ENCODE peak calls at places on chromosomes 2 and 18, in eight cellular contexts. One of them, this sample, is unnamed.

GRCh38 chr2:26768759-26769500 is 4.8 kb downstream of the SLC35F6 start:
- DNase-seq in astrocyte: peak; percentile 25
- DNase-seq in uterus: peak; percentile 57
- DNase-seq in progenitor cell of endocrine pancreas: no peak
- DNase-seq in K562: peak; percentile 95
- DNase-seq in NB4: peak; percentile 97
- DNase-seq in MCF 10A: peak; percentile 91
- DNase-seq in testis: peak; percentile 74
- DNase-seq in this sample: no peak

GRCh38 chr2:175363719-175364118 is 182.2 kb upstream of the ATP5MC3 start:
- DNase-seq in NB4: no peak
- DNase-seq in testis: peak; percentile 15
- DNase-seq in astrocyte: no peak
- DNase-seq in K562: no peak
- DNase-seq in MCF 10A: no peak
- DNase-seq in uterus: no peak
- DNase-seq in progenitor cell of endocrine pancreas: no peak
- DNase-seq in this sample: no peak

GRCh38 chr2:111122631-111123421 is 2.1 kb downstream of the BCL2L11 start:
- DNase-seq in K562: peak; percentile 66
- DNase-seq in testis: peak; percentile 87
- DNase-seq in uterus: peak; percentile 80
- DNase-seq in MCF 10A: peak; percentile 84
- DNase-seq in astrocyte: peak; percentile 78
- DNase-seq in NB4: peak; percentile 85
- DNase-seq in progenitor cell of endocrine pancreas: peak; percentile 57
- DNase-seq in this sample: peak; percentile 46

GRCh38 chr2:30301551-30301950 is 70.2 kb downstream of the LBH start:
- DNase-seq in testis: no peak
- DNase-seq in progenitor cell of endocrine pancreas: no peak
- DNase-seq in NB4: no peak
- DNase-seq in astrocyte: no peak
- DNase-seq in K562: no peak
- DNase-seq in MCF 10A: no peak
- DNase-seq in uterus: no peak
- DNase-seq in this sample: no peak

GRCh38 chr2:241273552-241273988 is 41.9 kb downstream of the HDLBP start:
- DNase-seq in NB4: peak; percentile 24
- DNase-seq in astrocyte: no peak
- DNase-seq in MCF 10A: no peak
- DNase-seq in testis: no peak
- DNase-seq in progenitor cell of endocrine pancreas: no peak
- DNase-seq in uterus: no peak
- DNase-seq in K562: no peak
- DNase-seq in this sample: no peak

GRCh38 chr2:201996006-201996405 is 37.6 kb upstream of the FZD7 start:
- DNase-seq in MCF 10A: no peak
- DNase-seq in K562: no peak
- DNase-seq in progenitor cell of endocrine pancreas: peak; percentile 19
- DNase-seq in astrocyte: no peak
- DNase-seq in testis: no peak
- DNase-seq in NB4: no peak
- DNase-seq in uterus: no peak
- DNase-seq in this sample: no peak

GRCh38 chr2:11777066-11777782 is 30.8 kb downstream of the LPIN1 start:
- DNase-seq in K562: no peak
- DNase-seq in MCF 10A: no peak
- DNase-seq in uterus: no peak
- DNase-seq in testis: no peak
- DNase-seq in progenitor cell of endocrine pancreas: no peak
- DNase-seq in astrocyte: no peak
- DNase-seq in NB4: peak; percentile 92
- DNase-seq in this sample: no peak

GRCh38 chr18:46035701-46036680 is 36.1 kb downstream of the PSTPIP2 start:
- DNase-seq in MCF 10A: no peak
- DNase-seq in K562: no peak
- DNase-seq in uterus: no peak
- DNase-seq in testis: no peak
- DNase-seq in NB4: no peak
- DNase-seq in progenitor cell of endocrine pancreas: no peak
- DNase-seq in astrocyte: peak; percentile 76
- DNase-seq in this sample: no peak

GRCh38 chr2:68537872-68538271 is 70.5 kb downstream of the APLF start:
- DNase-seq in K562: no peak
- DNase-seq in MCF 10A: no peak
- DNase-seq in astrocyte: no peak
- DNase-seq in progenitor cell of endocrine pancreas: no peak
- DNase-seq in NB4: peak; percentile 78
- DNase-seq in testis: no peak
- DNase-seq in uterus: no peak
- DNase-seq in this sample: no peak

DNA sequence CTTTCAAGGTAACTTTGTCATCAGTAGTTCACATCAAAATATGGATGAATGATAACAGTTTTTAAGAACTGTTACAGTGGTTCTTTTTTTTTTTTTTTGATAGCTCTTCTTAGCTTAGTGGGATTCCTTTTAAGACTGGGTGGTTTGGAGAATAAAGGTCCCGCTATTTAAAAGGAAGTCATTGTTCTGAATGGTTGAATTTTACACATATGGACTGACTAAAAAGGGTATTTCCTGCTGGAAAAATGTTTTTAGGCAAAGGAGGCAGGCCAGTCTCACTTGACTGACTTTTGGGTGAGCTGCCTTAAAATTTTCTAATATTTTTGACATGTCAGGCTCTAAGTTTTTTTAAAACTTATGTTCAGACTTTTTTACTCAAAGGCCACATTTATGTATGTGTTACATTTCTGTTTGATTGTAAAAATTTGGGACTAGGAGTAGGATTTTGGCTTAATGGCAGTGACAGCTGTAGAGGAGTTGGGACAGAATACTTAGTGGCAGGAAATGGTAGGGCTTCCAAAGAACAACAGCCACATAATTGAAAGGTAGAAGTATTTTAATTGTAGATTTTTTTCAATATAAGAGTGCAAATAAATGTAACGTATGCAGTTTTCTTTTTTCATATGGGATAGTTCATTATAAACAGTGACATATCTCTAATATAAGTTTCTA is 13.7 kb downstream of the VAPA start:
- DNase-seq in progenitor cell of endocrine pancreas: no peak
- DNase-seq in testis: no peak
- DNase-seq in astrocyte: no peak
- DNase-seq in K562: no peak
- DNase-seq in uterus: no peak
- DNase-seq in NB4: no peak
- DNase-seq in MCF 10A: no peak
- DNase-seq in this sample: no peak
- TF ChIP-seq CTCF in progenitor cell of endocrine pancreas: no peak
- TF ChIP-seq CTCF in testis: no peak
- TF ChIP-seq CTCF in astrocyte: no peak
- TF ChIP-seq CTCF in K562: no peak
- TF ChIP-seq CTCF in uterus: no peak
- TF ChIP-seq CTCF in NB4: no peak
- TF ChIP-seq CTCF in MCF 10A: no peak
- TF ChIP-seq CTCF in this sample: no peak

GRCh38 chr18:49573835-49574234 is 12.0 kb downstream of the LIPG start:
- DNase-seq in testis: no peak
- DNase-seq in NB4: no peak
- DNase-seq in uterus: no peak
- DNase-seq in K562: no peak
- DNase-seq in progenitor cell of endocrine pancreas: no peak
- DNase-seq in astrocyte: no peak
- DNase-seq in MCF 10A: no peak
- DNase-seq in this sample: no peak

GRCh38 chr18:49570836-49571235 is 9.0 kb downstream of the LIPG start:
- DNase-seq in testis: no peak
- DNase-seq in uterus: no peak
- DNase-seq in MCF 10A: no peak
- DNase-seq in NB4: no peak
- DNase-seq in progenitor cell of endocrine pancreas: no peak
- DNase-seq in astrocyte: no peak
- DNase-seq in K562: no peak
- DNase-seq in this sample: no peak

GRCh38 chr18:49569701-49570100 is 7.8 kb downstream of the LIPG start:
- DNase-seq in testis: no peak
- DNase-seq in K562: no peak
- DNase-seq in progenitor cell of endocrine pancreas: no peak
- DNase-seq in uterus: no peak
- DNase-seq in NB4: no peak
- DNase-seq in astrocyte: no peak
- DNase-seq in MCF 10A: peak; percentile 65
- DNase-seq in this sample: no peak

GRCh38 chr18:49566985-49567384 is 5.1 kb downstream of the LIPG start:
- DNase-seq in testis: no peak
- DNase-seq in NB4: no peak
- DNase-seq in K562: no peak
- DNase-seq in MCF 10A: no peak
- DNase-seq in progenitor cell of endocrine pancreas: no peak
- DNase-seq in uterus: no peak
- DNase-seq in astrocyte: no peak
- DNase-seq in this sample: no peak

DNA sequence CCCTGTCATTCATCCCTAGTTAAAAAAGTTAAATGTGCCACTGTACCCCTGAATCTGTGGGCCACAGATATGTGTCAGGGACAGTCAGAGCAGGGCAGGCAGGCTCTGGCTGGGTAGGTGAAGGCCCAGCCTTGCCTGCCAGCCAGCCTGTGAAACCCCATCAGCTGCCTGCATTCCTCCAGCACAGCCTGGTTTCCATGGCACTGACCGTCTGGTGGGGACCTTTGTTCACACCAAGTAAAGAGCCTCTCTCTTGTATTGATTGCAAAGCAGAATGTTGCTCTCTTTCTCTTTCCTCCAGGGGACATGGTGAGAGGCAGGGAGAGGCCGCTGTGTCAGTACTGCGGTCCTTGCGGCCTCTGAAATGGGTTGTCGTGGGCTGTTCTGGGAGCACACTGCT is 11.1 kb downstream of the LIPG start:
- DNase-seq in NB4: no peak
- DNase-seq in uterus: no peak
- DNase-seq in progenitor cell of endocrine pancreas: peak; percentile 58
- DNase-seq in MCF 10A: no peak
- DNase-seq in astrocyte: no peak
- DNase-seq in K562: no peak
- DNase-seq in testis: no peak
- DNase-seq in this sample: no peak
- TF ChIP-seq CTCF in NB4: no peak
- TF ChIP-seq CTCF in uterus: no peak
- TF ChIP-seq CTCF in progenitor cell of endocrine pancreas: peak; percentile 16
- TF ChIP-seq CTCF in MCF 10A: no peak
- TF ChIP-seq CTCF in astrocyte: no peak
- TF ChIP-seq CTCF in K562: no peak
- TF ChIP-seq CTCF in testis: no peak
- TF ChIP-seq CTCF in this sample: no peak

GRCh38 chr2:103161456-103162289 is 399.8 kb downstream of the TMEM182 start:
- DNase-seq in K562: peak; percentile 58
- DNase-seq in testis: peak; percentile 62
- DNase-seq in NB4: peak; percentile 54
- DNase-seq in astrocyte: peak; percentile 39
- DNase-seq in MCF 10A: peak; percentile 70
- DNase-seq in progenitor cell of endocrine pancreas: no peak
- DNase-seq in uterus: no peak
- DNase-seq in this sample: no peak
- TF ChIP-seq CTCF in K562: peak; percentile 49
- TF ChIP-seq CTCF in testis: peak; percentile 38
- TF ChIP-seq CTCF in NB4: peak; percentile 80
- TF ChIP-seq CTCF in astrocyte: peak; percentile 94
- TF ChIP-seq CTCF in MCF 10A: peak; percentile 93
- TF ChIP-seq CTCF in progenitor cell of endocrine pancreas: peak; percentile 93
- TF ChIP-seq CTCF in uterus: peak; percentile 16
- TF ChIP-seq CTCF in this sample: peak; percentile 78

DNA sequence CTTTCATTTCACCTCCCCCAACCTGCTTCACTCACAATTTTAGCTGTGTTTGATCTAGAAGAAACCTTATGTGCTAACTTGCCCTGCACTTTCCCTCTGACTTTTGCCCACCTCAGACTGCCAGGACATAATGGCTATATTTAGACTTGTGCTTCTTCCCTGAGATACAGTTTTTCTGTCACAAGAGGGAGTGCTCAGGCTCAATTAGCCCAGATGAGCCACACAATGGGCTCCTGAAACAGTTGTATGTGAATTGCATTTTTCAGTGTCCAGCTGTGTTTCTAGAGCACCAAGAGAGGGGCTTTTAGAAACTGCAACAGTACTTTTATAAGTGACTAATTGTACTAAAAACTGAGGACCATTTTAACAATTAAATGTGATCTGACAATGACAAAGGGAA is 109.6 kb downstream of the FSHR start:
- DNase-seq in astrocyte: no peak
- DNase-seq in K562: no peak
- DNase-seq in progenitor cell of endocrine pancreas: no peak
- DNase-seq in MCF 10A: peak; percentile 10
- DNase-seq in testis: peak; percentile 18
- DNase-seq in uterus: no peak
- DNase-seq in NB4: peak; percentile 10
- DNase-seq in this sample: no peak
- TF ChIP-seq CTCF in astrocyte: no peak
- TF ChIP-seq CTCF in K562: no peak
- TF ChIP-seq CTCF in progenitor cell of endocrine pancreas: peak; percentile 48
- TF ChIP-seq CTCF in MCF 10A: no peak
- TF ChIP-seq CTCF in testis: no peak
- TF ChIP-seq CTCF in uterus: no peak
- TF ChIP-seq CTCF in NB4: peak; percentile 19
- TF ChIP-seq CTCF in this sample: no peak

DNA sequence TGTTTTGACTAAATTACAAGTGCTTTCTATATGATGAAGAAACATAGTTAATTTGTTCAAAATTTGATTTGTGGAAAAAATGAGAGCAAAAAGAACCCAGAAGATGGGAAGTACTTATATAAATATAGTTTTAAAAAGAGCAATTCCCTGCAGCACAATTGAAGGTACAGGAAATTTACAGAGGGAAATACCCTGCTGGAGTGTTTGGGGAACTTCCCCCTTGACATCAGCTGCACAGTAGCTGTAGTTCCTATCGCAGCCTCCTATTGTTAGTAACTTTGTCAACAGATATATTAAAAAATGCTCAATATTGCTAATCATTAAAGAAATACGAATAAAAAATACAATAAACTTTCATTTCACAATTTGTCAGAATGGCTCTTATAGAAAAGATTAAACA is 1118.8 kb upstream of the ZEB2 start:
- DNase-seq in MCF 10A: no peak
- DNase-seq in NB4: peak; percentile 29
- DNase-seq in testis: no peak
- DNase-seq in progenitor cell of endocrine pancreas: no peak
- DNase-seq in K562: no peak
- DNase-seq in astrocyte: no peak
- DNase-seq in uterus: no peak
- DNase-seq in this sample: no peak
- TF ChIP-seq CTCF in MCF 10A: no peak
- TF ChIP-seq CTCF in NB4: no peak
- TF ChIP-seq CTCF in testis: no peak
- TF ChIP-seq CTCF in progenitor cell of endocrine pancreas: peak; percentile 28
- TF ChIP-seq CTCF in K562: no peak
- TF ChIP-seq CTCF in astrocyte: peak; percentile 9
- TF ChIP-seq CTCF in uterus: no peak
- TF ChIP-seq CTCF in this sample: no peak